ENCODE peak calls at places on chromosome 5, in eight cellular contexts. P, V, Y, H, Q, G, I and C are unnamed samples. For H3K4me1, the result is how much of the 10 kb centered on the place peaks cover.

GRCh38 chr5:169064093-169064492 is 236.8 kb downstream of the SLIT3 start:
- DNase-seq in P (no peak), V (no peak), Y (no peak), H (no peak), Q (no peak), G (no peak), I (no peak), C (peak)

GRCh38 chr5:138459311-138459710 is 6.0 kb upstream of the EGR1 start:
- DNase-seq in P (no peak), V (no peak), Y (peak), H (no peak), Q (peak), G (peak), I (no peak), C (no peak)

GRCh38 chr5:119411291-119411934 is 40.9 kb upstream of the HSD17B4 start:
- DNase-seq in P (no peak), V (no peak), Y (no peak), H (no peak), Q (no peak), G (no peak), I (no peak), C (peak)

GRCh38 chr5:332843-333242 is 11.3 kb downstream of the AHRR start:
- DNase-seq in P (no peak), V (no peak), Y (no peak), H (no peak), Q (no peak), G (no peak), I (no peak), C (no peak)

GRCh38 chr5:72363146-72363802 is 43.1 kb downstream of the PTCD2 start:
- DNase-seq in P (no peak), V (no peak), Y (peak), H (no peak), Q (no peak), G (no peak), I (peak), C (peak)

GRCh38 chr5:179317411-179318192 is 27.7 kb downstream of the ADAMTS2 start:
- DNase-seq in P (peak), V (peak), Y (no peak), H (peak), Q (peak), G (peak), I (no peak), C (no peak)

GRCh38 chr5:35230043-35230611 is at the start of gene PRLR:
- DNase-seq in P (peak), V (peak), Y (peak), H (peak), Q (peak), G (peak), I (peak), C (peak)

GRCh38 chr5:175617447-175617846 is 40.4 kb upstream of the HRH2 start:
- DNase-seq in P (no peak), V (no peak), Y (no peak), H (no peak), Q (no peak), G (no peak), I (peak), C (no peak)

GRCh38 chr5:154190652-154191304 is at the start of gene GALNT10:
- DNase-seq in P (peak), V (peak), Y (peak), H (peak), Q (peak), G (peak), I (peak), C (peak)

GRCh38 chr5:147893820-147894219 is 12.5 kb downstream of the C5orf46 start:
- DNase-seq in P (no peak), V (no peak), Y (no peak), H (no peak), Q (no peak), G (no peak), I (no peak), C (no peak)

GRCh38 chr5:153362026-153362425 is 128.4 kb upstream of the GRIA1 start:
- DNase-seq in P (no peak), V (no peak), Y (no peak), H (no peak), Q (no peak), G (no peak), I (no peak), C (no peak)

GRCh38 chr5:172789687-172790495 is 18.9 kb upstream of the DUSP1 start:
- DNase-seq in P (no peak), V (peak), Y (peak), H (no peak), Q (peak), G (no peak), I (no peak), C (peak)

GRCh38 chr5:112738180-112738560 is 485 bp downstream of the APC start:
- DNase-seq in P (no peak), V (no peak), Y (peak), H (no peak), Q (no peak), G (no peak), I (peak), C (peak)
- H3K4me3 ChIP-seq in P (peak), V (peak), Y (peak), H (peak), Q (peak), G (peak), I (no peak), C (peak)

GRCh38 chr5:42826757-42827156 is 15.1 kb upstream of the SELENOP start:
- DNase-seq in P (no peak), V (no peak), Y (no peak), H (no peak), Q (no peak), G (no peak), I (no peak), C (no peak)

GRCh38 chr5:42822558-42822957 is 10.9 kb upstream of the SELENOP start:
- DNase-seq in P (no peak), V (no peak), Y (no peak), H (no peak), Q (no peak), G (no peak), I (no peak), C (no peak)

GRCh38 chr5:42828661-42829060 is 17.0 kb upstream of the SELENOP start:
- DNase-seq in P (no peak), V (no peak), Y (peak), H (no peak), Q (no peak), G (no peak), I (no peak), C (no peak)

GRCh38 chr5:42824347-42824976 is 12.8 kb upstream of the SELENOP start:
- DNase-seq in P (no peak), V (no peak), Y (no peak), H (no peak), Q (no peak), G (no peak), I (no peak), C (no peak)

GRCh38 chr5:42825422-42826148 is 13.9 kb upstream of the SELENOP start:
- DNase-seq in P (peak), V (no peak), Y (no peak), H (no peak), Q (no peak), G (no peak), I (no peak), C (no peak)
- H3K4me1 ChIP-seq in P (half or more), V (under half), Y (under half), H (under half), Q (under half), G (under half), I (under half), C (under half)

GRCh38 chr5:140176028-140176382 is 1.0 kb downstream of the CYSTM1 start:
- DNase-seq in P (no peak), V (no peak), Y (no peak), H (no peak), Q (no peak), G (no peak), I (peak), C (no peak)

GRCh38 chr5:140175367-140176027 is 509 bp downstream of the CYSTM1 start:
- DNase-seq in P (peak), V (peak), Y (peak), H (peak), Q (peak), G (peak), I (peak), C (peak)

GRCh38 chr5:140178482-140179116 is 3.6 kb downstream of the CYSTM1 start:
- DNase-seq in P (no peak), V (no peak), Y (no peak), H (no peak), Q (no peak), G (no peak), I (no peak), C (no peak)

GRCh38 chr5:140181002-140181483 is 6.1 kb downstream of the CYSTM1 start:
- DNase-seq in P (peak), V (no peak), Y (no peak), H (no peak), Q (no peak), G (no peak), I (no peak), C (no peak)

DNA sequence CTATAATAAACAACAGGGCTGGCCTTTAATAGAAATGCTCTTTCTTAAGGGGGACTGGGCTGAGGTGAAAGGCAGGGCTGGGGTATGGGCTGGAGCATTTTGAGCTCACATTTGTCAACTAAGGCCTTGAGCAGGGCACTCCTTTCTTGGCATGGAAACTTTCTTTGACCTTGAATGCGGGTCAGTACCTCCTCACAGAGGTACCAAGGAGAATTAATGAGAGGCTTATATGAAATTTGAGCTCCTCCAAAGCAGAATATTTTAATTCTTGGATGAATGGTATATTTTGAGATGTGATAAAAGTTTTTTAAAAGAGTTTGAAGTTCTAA is 3.1 kb downstream of the CYSTM1 start:
- DNase-seq in P (no peak), V (no peak), Y (no peak), H (no peak), Q (no peak), G (no peak), I (no peak), C (no peak)
- H3K4me3 ChIP-seq in P (no peak), V (no peak), Y (no peak), H (peak), Q (no peak), G (no peak), I (no peak), C (no peak)

DNA sequence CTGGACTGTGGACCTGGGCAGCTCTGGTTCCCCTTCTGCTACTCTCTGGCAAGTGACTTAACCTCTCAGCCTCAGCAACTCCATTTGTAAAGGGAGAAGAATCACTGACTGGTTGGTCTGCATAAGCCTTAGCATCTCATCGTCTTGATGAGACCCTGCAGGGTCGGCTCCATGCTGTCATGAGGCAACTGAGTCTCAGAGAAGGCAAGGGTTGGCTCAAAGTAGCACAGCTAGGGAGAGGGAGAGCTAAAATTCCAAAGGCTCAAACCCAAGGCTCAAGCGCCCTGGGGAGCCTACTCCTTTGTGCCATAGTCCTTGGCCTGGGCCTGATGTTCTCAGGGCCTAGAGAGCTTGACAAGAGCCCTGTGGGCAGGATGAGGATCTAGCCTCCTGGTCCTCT is 4.5 kb downstream of the FGFR4 start:
- DNase-seq in P (no peak), V (no peak), Y (no peak), H (no peak), Q (no peak), G (no peak), I (no peak), C (no peak)
- H3K4me1 ChIP-seq in P (half or more), V (under half), Y (half or more), H (under half), Q (under half), G (under half), I (under half), C (under half)

GRCh38 chr5:132011561-132012384 is at the start of gene ACSL6:
- DNase-seq in P (peak), V (no peak), Y (peak), H (peak), Q (peak), G (peak), I (peak), C (peak)
- H3K4me3 ChIP-seq in P (peak), V (peak), Y (peak), H (peak), Q (peak), G (peak), I (no peak), C (peak)

GRCh38 chr5:132264546-132265335 is 7.2 kb downstream of the PDLIM4 start:
- DNase-seq in P (peak), V (no peak), Y (no peak), H (no peak), Q (no peak), G (no peak), I (no peak), C (peak)
- H3K4me1 ChIP-seq in P (under half), V (under half), Y (half or more), H (under half), Q (under half), G (half or more), I (under half), C (half or more)

GRCh38 chr5:149278811-149279210 is 7.2 kb downstream of the AFAP1L1 start:
- DNase-seq in P (no peak), V (no peak), Y (no peak), H (no peak), Q (no peak), G (no peak), I (no peak), C (no peak)
- H3K4me3 ChIP-seq in P (no peak), V (no peak), Y (no peak), H (no peak), Q (no peak), G (no peak), I (no peak), C (no peak)

GRCh38 chr5:38802125-38802524 is 43.7 kb upstream of the OSMR start:
- DNase-seq in P (no peak), V (no peak), Y (no peak), H (no peak), Q (no peak), G (no peak), I (no peak), C (no peak)
- H3K4me1 ChIP-seq in P (under half), V (under half), Y (under half), H (under half), Q (under half), G (under half), I (under half), C (under half)

GRCh38 chr5:164206196-164206595 is 700.8 kb downstream of the MAT2B start:
- DNase-seq in P (no peak), V (no peak), Y (no peak), H (no peak), Q (no peak), G (no peak), I (no peak), C (no peak)

GRCh38 chr5:164207646-164208045 is 702.2 kb downstream of the MAT2B start:
- DNase-seq in P (no peak), V (no peak), Y (no peak), H (no peak), Q (no peak), G (no peak), I (no peak), C (no peak)

GRCh38 chr5:164202338-164202737 is 696.9 kb downstream of the MAT2B start:
- DNase-seq in P (no peak), V (no peak), Y (no peak), H (no peak), Q (no peak), G (no peak), I (no peak), C (no peak)

GRCh38 chr5:164203581-164204225 is 698.3 kb downstream of the MAT2B start:
- DNase-seq in P (no peak), V (no peak), Y (no peak), H (no peak), Q (no peak), G (no peak), I (no peak), C (no peak)

GRCh38 chr5:164204338-164204946 is 699.0 kb downstream of the MAT2B start:
- DNase-seq in P (no peak), V (no peak), Y (no peak), H (no peak), Q (no peak), G (no peak), I (no peak), C (peak)
- H3K4me3 ChIP-seq in P (no peak), V (no peak), Y (no peak), H (no peak), Q (no peak), G (no peak), I (no peak), C (no peak)